ENCODE peak calls at places on chromosomes 13 and 19, in five cellular contexts. I is activated effector memory CD4-positive, alpha-beta T cell treated with Interleukin-2 at 50 U/mL for 16 hours; W is stimulated activated CD4-positive, alpha-beta T cell treated with anti-CD3 and anti-CD28 coated beads, Interleukin-15, amount 100 ng/mL, for 1 hour; V is OCI-M1; Z is stimulated activated CD8-positive, alpha-beta memory T cell treated with anti-CD3 and anti-CD28 coated beads, Interleukin-7, amount 100 ng/mL, for 1 hour. B is an unnamed sample.

GRCh38 chr19:41701401-41702075 is 6.9 kb upstream of the CEACAM5 start:
- DNase-seq in I (no peak), W (no peak), V (peak), Z (no peak), B (no peak)

GRCh38 chr13:42991892-42992584 is at the start of gene EPSTI1:
- DNase-seq in I (peak), W (peak), V (peak), Z (peak), B (peak)

GRCh38 chr19:32570081-32570785 is 10.8 kb upstream of the PDCD5 start:
- DNase-seq in I (no peak), W (no peak), V (peak), Z (no peak), B (peak)

GRCh38 chr13:91313103-91313502 is 34.4 kb upstream of the MIR17HG start:
- DNase-seq in I (no peak), W (no peak), V (peak), Z (no peak), B (peak)

GRCh38 chr13:99980201-99981114 is 1.1 kb upstream of the ZIC2 start:
- DNase-seq in I (no peak), W (peak), V (peak), Z (no peak), B (peak)

GRCh38 chr19:42528354-42529247 is at the start of gene CEACAM1:
- DNase-seq in I (peak), W (peak), V (peak), Z (peak), B (no peak)

GRCh38 chr13:106049171-106049570 is 486.3 kb downstream of the EFNB2 start:
- DNase-seq in I (no peak), W (no peak), V (no peak), Z (no peak), B (no peak)

GRCh38 chr19:51565583-51565982 is 5.5 kb upstream of the ZNF175 start:
- DNase-seq in I (no peak), W (no peak), V (peak), Z (no peak), B (no peak)

GRCh38 chr13:113095146-113096051 is 10.2 kb upstream of the F7 start:
- DNase-seq in I (no peak), W (no peak), V (no peak), Z (no peak), B (no peak)

GRCh38 chr13:113616991-113617749 is 32.6 kb downstream of the TFDP1 start:
- DNase-seq in I (no peak), W (no peak), V (no peak), Z (no peak), B (peak)

B was measured in astrocyte of the hippocampus.